ENCODE peak calls at places on chromosomes 16 and 17, in six cellular contexts. O, V, F, Q, W and C are unnamed samples.

GRCh38 chr17:64736804-64737492 is 74.8 kb upstream of the SMURF2 start:
- DNase-seq in O (peak; percentile 21), V (no peak), F (no peak), Q (no peak), W (no peak), C (no peak)

GRCh38 chr17:82097187-82097918 is 683 bp downstream of the FASN start:
- DNase-seq in O (no peak), V (no peak), F (peak; percentile 61), Q (no peak), W (peak; percentile 63), C (peak; percentile 11)

GRCh38 chr17:71792966-71793365 is 327.9 kb upstream of the SOX9 start:
- DNase-seq in O (no peak), V (no peak), F (no peak), Q (peak; percentile 57), W (no peak), C (no peak)

GRCh38 chr17:17313350-17313991 is 10.3 kb downstream of the NT5M start:
- DNase-seq in O (peak; percentile 46), V (peak; percentile 11), F (no peak), Q (no peak), W (peak; percentile 85), C (no peak)

GRCh38 chr16:67399749-67400704 is 6.7 kb upstream of the TPPP3 start:
- DNase-seq in O (no peak), V (no peak), F (peak; percentile 81), Q (no peak), W (no peak), C (peak; percentile 80)

GRCh38 chr17:6101706-6102105 is 31.5 kb downstream of the WSCD1 start:
- DNase-seq in O (no peak), V (no peak), F (peak; percentile 32), Q (no peak), W (no peak), C (no peak)

GRCh38 chr17:48153711-48154642 is 46.4 kb downstream of the SNX11 start:
- DNase-seq in O (no peak), V (no peak), F (peak; percentile 68), Q (peak; percentile 24), W (peak; percentile 75), C (peak; percentile 90)

GRCh38 chr17:68238894-68239293 is 8.9 kb upstream of the AMZ2 start:
- DNase-seq in O (peak; percentile 60), V (no peak), F (no peak), Q (no peak), W (no peak), C (no peak)

GRCh38 chr16:4313563-4314531 is 2.0 kb upstream of the GLIS2 start:
- DNase-seq in O (no peak), V (no peak), F (no peak), Q (no peak), W (peak; percentile 97), C (no peak)

GRCh38 chr16:77376358-77376757 is 58.5 kb downstream of the ADAMTS18 start:
- DNase-seq in O (no peak), V (no peak), F (no peak), Q (no peak), W (no peak), C (no peak)

GRCh38 chr16:30985401-30986128 is 558 bp downstream of the HSD3B7 start:
- DNase-seq in O (no peak), V (no peak), F (peak; percentile 62), Q (no peak), W (peak; percentile 55), C (no peak)

GRCh38 chr16:64167851-64168770 is 953.8 kb downstream of the CDH11 start:
- DNase-seq in O (peak; percentile 12), V (no peak), F (peak; percentile 49), Q (no peak), W (no peak), C (no peak)

GRCh38 chr16:361341-361871 is 8.9 kb upstream of the AXIN1 start:
- DNase-seq in O (no peak), V (no peak), F (peak; percentile 12), Q (no peak), W (no peak), C (no peak)

GRCh38 chr16:8847623-8848022 is 21.2 kb downstream of the CARHSP1 start:
- DNase-seq in O (no peak), V (no peak), F (no peak), Q (no peak), W (no peak), C (no peak)

GRCh38 chr17:76887809-76888208 is 19.6 kb downstream of the MGAT5B start:
- DNase-seq in O (no peak), V (no peak), F (no peak), Q (no peak), W (no peak), C (no peak)

GRCh38 chr17:77770331-77771105 is 188.0 kb upstream of the TNRC6C start:
- DNase-seq in O (peak; percentile 17), V (no peak), F (no peak), Q (no peak), W (no peak), C (no peak)

GRCh38 chr16:49287572-49287971 is 5.9 kb upstream of the CBLN1 start:
- DNase-seq in O (no peak), V (no peak), F (no peak), Q (no peak), W (no peak), C (no peak)

GRCh38 chr17:72336026-72336803 is 215.4 kb downstream of the SOX9 start:
- DNase-seq in O (peak; percentile 68), V (no peak), F (no peak), Q (no peak), W (no peak), C (no peak)

GRCh38 chr17:36661047-36661666 is 59.8 kb downstream of the MRM1 start:
- DNase-seq in O (peak; percentile 69), V (no peak), F (peak; percentile 60), Q (no peak), W (no peak), C (peak; percentile 63)

GRCh38 chr16:27598226-27598625 is 48.3 kb downstream of the KATNIP start:
- DNase-seq in O (no peak), V (no peak), F (no peak), Q (no peak), W (no peak), C (no peak)

GRCh38 chr17:17628388-17629008 is 37.0 kb upstream of the PEMT start:
- DNase-seq in O (no peak), V (no peak), F (no peak), Q (no peak), W (no peak), C (no peak)

GRCh38 chr16:87165885-87166284 is 151.3 kb downstream of the C16orf95 start:
- DNase-seq in O (no peak), V (no peak), F (no peak), Q (no peak), W (no peak), C (no peak)

GRCh38 chr17:2155482-2156051 is 100.7 kb downstream of the HIC1 start:
- DNase-seq in O (no peak), V (no peak), F (no peak), Q (no peak), W (no peak), C (no peak)

GRCh38 chr17:12983986-12984932 is 33.6 kb downstream of the ELAC2 start:
- DNase-seq in O (peak; percentile 64), V (no peak), F (no peak), Q (peak; percentile 84), W (no peak), C (no peak)

GRCh38 chr16:72367841-72368240 is 195.9 kb upstream of the PMFBP1 start:
- DNase-seq in O (no peak), V (no peak), F (no peak), Q (no peak), W (no peak), C (no peak)

GRCh38 chr16:71287903-71288302 is 1.3 kb downstream of the CMTR2 start:
- DNase-seq in O (no peak), V (no peak), F (no peak), Q (no peak), W (no peak), C (no peak)

GRCh38 chr17:77127735-77128361 is 12.9 kb upstream of the SEC14L1 start:
- DNase-seq in O (peak; percentile 69), V (no peak), F (no peak), Q (no peak), W (no peak), C (no peak)

GRCh38 chr17:75049057-75049456 is 2.0 kb downstream of the KCTD2 start:
- DNase-seq in O (no peak), V (no peak), F (no peak), Q (no peak), W (no peak), C (no peak)

GRCh38 chr17:19538095-19539039 is 4.7 kb downstream of the SLC47A1 start:
- DNase-seq in O (peak; percentile 48), V (no peak), F (no peak), Q (no peak), W (no peak), C (no peak)

GRCh38 chr16:1159973-1160772 is 7.3 kb downstream of the CACNA1H start:
- DNase-seq in O (peak; percentile 49), V (no peak), F (no peak), Q (no peak), W (no peak), C (peak; percentile 64)